ENCODE peak calls at places on chromosomes 4 and X, in nine cellular contexts. One of them, this sample, is unnamed.

GRCh38 chr4:74543247-74543670 is 98.3 kb downstream of the AREG start:
- DNase-seq in lower lobe of right lung: no peak
- DNase-seq in stomach: no peak
- DNase-seq in substantia nigra: no peak
- DNase-seq in cardiac muscle cell: no peak
- DNase-seq in left ventricle myocardium inferior: no peak
- DNase-seq in CD8-positive, alpha-beta T cell: no peak
- DNase-seq in H9: no peak
- DNase-seq in tibial artery: no peak
- DNase-seq in this sample: no peak

GRCh38 chr4:151801547-151802516 is 41.0 kb upstream of the GATB start:
- DNase-seq in lower lobe of right lung: peak
- DNase-seq in stomach: peak
- DNase-seq in substantia nigra: peak
- DNase-seq in cardiac muscle cell: no peak
- DNase-seq in left ventricle myocardium inferior: no peak
- DNase-seq in CD8-positive, alpha-beta T cell: peak
- DNase-seq in H9: peak
- DNase-seq in tibial artery: peak
- DNase-seq in this sample: peak

GRCh38 chr4:11438647-11439046 is 10.0 kb upstream of the HS3ST1 start:
- DNase-seq in lower lobe of right lung: no peak
- DNase-seq in stomach: no peak
- DNase-seq in substantia nigra: no peak
- DNase-seq in cardiac muscle cell: no peak
- DNase-seq in left ventricle myocardium inferior: no peak
- DNase-seq in CD8-positive, alpha-beta T cell: no peak
- DNase-seq in H9: no peak
- DNase-seq in tibial artery: no peak
- DNase-seq in this sample: no peak

GRCh38 chrX:40908857-40909475 is 173.6 kb upstream of the MED14 start:
- DNase-seq in lower lobe of right lung: no peak
- DNase-seq in stomach: no peak
- DNase-seq in substantia nigra: no peak
- DNase-seq in cardiac muscle cell: no peak
- DNase-seq in left ventricle myocardium inferior: no peak
- DNase-seq in CD8-positive, alpha-beta T cell: no peak
- DNase-seq in H9: no peak
- DNase-seq in tibial artery: no peak
- DNase-seq in this sample: no peak

GRCh38 chrX:150364347-150365050 is 1.4 kb downstream of the MAMLD1 start:
- DNase-seq in lower lobe of right lung: peak
- DNase-seq in stomach: no peak
- DNase-seq in substantia nigra: no peak
- DNase-seq in cardiac muscle cell: peak
- DNase-seq in left ventricle myocardium inferior: peak
- DNase-seq in CD8-positive, alpha-beta T cell: no peak
- DNase-seq in H9: peak
- DNase-seq in tibial artery: no peak
- DNase-seq in this sample: peak

GRCh38 chrX:6004529-6004928 is 224.1 kb downstream of the NLGN4X start:
- DNase-seq in lower lobe of right lung: no peak
- DNase-seq in stomach: no peak
- DNase-seq in substantia nigra: no peak
- DNase-seq in cardiac muscle cell: no peak
- DNase-seq in left ventricle myocardium inferior: no peak
- DNase-seq in CD8-positive, alpha-beta T cell: no peak
- DNase-seq in H9: no peak
- DNase-seq in tibial artery: no peak
- DNase-seq in this sample: no peak

GRCh38 chr4:16067515-16067914 is 16.3 kb downstream of the PROM1 start:
- DNase-seq in lower lobe of right lung: no peak
- DNase-seq in stomach: peak
- DNase-seq in substantia nigra: peak
- DNase-seq in cardiac muscle cell: no peak
- DNase-seq in left ventricle myocardium inferior: no peak
- DNase-seq in CD8-positive, alpha-beta T cell: no peak
- DNase-seq in H9: no peak
- DNase-seq in tibial artery: no peak
- DNase-seq in this sample: no peak

GRCh38 chr4:169627307-169627706 is 6.9 kb downstream of the CLCN3 start:
- DNase-seq in lower lobe of right lung: no peak
- DNase-seq in stomach: no peak
- DNase-seq in substantia nigra: no peak
- DNase-seq in cardiac muscle cell: no peak
- DNase-seq in left ventricle myocardium inferior: no peak
- DNase-seq in CD8-positive, alpha-beta T cell: no peak
- DNase-seq in H9: no peak
- DNase-seq in tibial artery: no peak
- DNase-seq in this sample: no peak

GRCh38 chr4:18844726-18845125 is 823.2 kb upstream of the LCORL start:
- DNase-seq in lower lobe of right lung: no peak
- DNase-seq in stomach: no peak
- DNase-seq in substantia nigra: no peak
- DNase-seq in cardiac muscle cell: no peak
- DNase-seq in left ventricle myocardium inferior: no peak
- DNase-seq in CD8-positive, alpha-beta T cell: no peak
- DNase-seq in H9: no peak
- DNase-seq in tibial artery: no peak
- DNase-seq in this sample: no peak

GRCh38 chr4:62006108-62006507 is 806.0 kb downstream of the ADGRL3 start:
- DNase-seq in lower lobe of right lung: no peak
- DNase-seq in stomach: no peak
- DNase-seq in substantia nigra: no peak
- DNase-seq in cardiac muscle cell: no peak
- DNase-seq in left ventricle myocardium inferior: no peak
- DNase-seq in CD8-positive, alpha-beta T cell: no peak
- DNase-seq in H9: peak
- DNase-seq in tibial artery: no peak
- DNase-seq in this sample: no peak

GRCh38 chr4:5631352-5632042 is 76.9 kb downstream of the EVC2 start:
- DNase-seq in lower lobe of right lung: no peak
- DNase-seq in stomach: no peak
- DNase-seq in substantia nigra: no peak
- DNase-seq in cardiac muscle cell: no peak
- DNase-seq in left ventricle myocardium inferior: no peak
- DNase-seq in CD8-positive, alpha-beta T cell: no peak
- DNase-seq in H9: no peak
- DNase-seq in tibial artery: no peak
- DNase-seq in this sample: no peak

GRCh38 chrX:727738-728621 is 97.4 kb downstream of the SHOX start:
- DNase-seq in lower lobe of right lung: no peak
- DNase-seq in stomach: no peak
- DNase-seq in substantia nigra: no peak
- DNase-seq in cardiac muscle cell: peak
- DNase-seq in left ventricle myocardium inferior: no peak
- DNase-seq in CD8-positive, alpha-beta T cell: no peak
- DNase-seq in H9: peak
- DNase-seq in tibial artery: no peak
- DNase-seq in this sample: no peak

GRCh38 chrX:15894724-15895123 is 40.1 kb upstream of the AP1S2 start:
- DNase-seq in lower lobe of right lung: no peak
- DNase-seq in stomach: no peak
- DNase-seq in substantia nigra: no peak
- DNase-seq in cardiac muscle cell: no peak
- DNase-seq in left ventricle myocardium inferior: no peak
- DNase-seq in CD8-positive, alpha-beta T cell: no peak
- DNase-seq in H9: no peak
- DNase-seq in tibial artery: no peak
- DNase-seq in this sample: no peak

GRCh38 chr4:79823148-79823763 is 249.8 kb downstream of the ANTXR2 start:
- DNase-seq in lower lobe of right lung: no peak
- DNase-seq in stomach: no peak
- DNase-seq in substantia nigra: no peak
- DNase-seq in cardiac muscle cell: no peak
- DNase-seq in left ventricle myocardium inferior: no peak
- DNase-seq in CD8-positive, alpha-beta T cell: no peak
- DNase-seq in H9: no peak
- DNase-seq in tibial artery: no peak
- DNase-seq in this sample: no peak

GRCh38 chr4:14149469-14150030 is 522.0 kb upstream of the BOD1L1 start:
- DNase-seq in lower lobe of right lung: no peak
- DNase-seq in stomach: no peak
- DNase-seq in substantia nigra: no peak
- DNase-seq in cardiac muscle cell: no peak
- DNase-seq in left ventricle myocardium inferior: no peak
- DNase-seq in CD8-positive, alpha-beta T cell: no peak
- DNase-seq in H9: no peak
- DNase-seq in tibial artery: no peak
- DNase-seq in this sample: no peak

GRCh38 chr4:128848461-128848860 is 39.0 kb downstream of the JADE1 start:
- DNase-seq in lower lobe of right lung: no peak
- DNase-seq in stomach: no peak
- DNase-seq in substantia nigra: no peak
- DNase-seq in cardiac muscle cell: no peak
- DNase-seq in left ventricle myocardium inferior: no peak
- DNase-seq in CD8-positive, alpha-beta T cell: no peak
- DNase-seq in H9: no peak
- DNase-seq in tibial artery: no peak
- DNase-seq in this sample: no peak

GRCh38 chr4:40334591-40335507 is at the start of gene CHRNA9:
- DNase-seq in lower lobe of right lung: no peak
- DNase-seq in stomach: no peak
- DNase-seq in substantia nigra: no peak
- DNase-seq in cardiac muscle cell: peak
- DNase-seq in left ventricle myocardium inferior: no peak
- DNase-seq in CD8-positive, alpha-beta T cell: no peak
- DNase-seq in H9: peak
- DNase-seq in tibial artery: no peak
- DNase-seq in this sample: no peak

GRCh38 chr4:123505077-123505456 is 108.5 kb downstream of the SPRY1 start:
- DNase-seq in lower lobe of right lung: no peak
- DNase-seq in stomach: peak
- DNase-seq in substantia nigra: no peak
- DNase-seq in cardiac muscle cell: peak
- DNase-seq in left ventricle myocardium inferior: no peak
- DNase-seq in CD8-positive, alpha-beta T cell: no peak
- DNase-seq in H9: no peak
- DNase-seq in tibial artery: no peak
- DNase-seq in this sample: no peak

GRCh38 chr4:123506311-123506685 is 109.7 kb downstream of the SPRY1 start:
- DNase-seq in lower lobe of right lung: no peak
- DNase-seq in stomach: no peak
- DNase-seq in substantia nigra: no peak
- DNase-seq in cardiac muscle cell: no peak
- DNase-seq in left ventricle myocardium inferior: no peak
- DNase-seq in CD8-positive, alpha-beta T cell: no peak
- DNase-seq in H9: peak
- DNase-seq in tibial artery: no peak
- DNase-seq in this sample: no peak

GRCh38 chr4:123501733-123502132 is 105.1 kb downstream of the SPRY1 start:
- DNase-seq in lower lobe of right lung: no peak
- DNase-seq in stomach: no peak
- DNase-seq in substantia nigra: no peak
- DNase-seq in cardiac muscle cell: no peak
- DNase-seq in left ventricle myocardium inferior: no peak
- DNase-seq in CD8-positive, alpha-beta T cell: no peak
- DNase-seq in H9: no peak
- DNase-seq in tibial artery: no peak
- DNase-seq in this sample: no peak

GRCh38 chr4:123503698-123504389 is 107.2 kb downstream of the SPRY1 start:
- DNase-seq in lower lobe of right lung: no peak
- DNase-seq in stomach: no peak
- DNase-seq in substantia nigra: no peak
- DNase-seq in cardiac muscle cell: no peak
- DNase-seq in left ventricle myocardium inferior: no peak
- DNase-seq in CD8-positive, alpha-beta T cell: no peak
- DNase-seq in H9: no peak
- DNase-seq in tibial artery: peak
- DNase-seq in this sample: no peak

GRCh38 chr4:123505457-123506310 is 109.1 kb downstream of the SPRY1 start:
- DNase-seq in lower lobe of right lung: peak
- DNase-seq in stomach: peak
- DNase-seq in substantia nigra: peak
- DNase-seq in cardiac muscle cell: peak
- DNase-seq in left ventricle myocardium inferior: peak
- DNase-seq in CD8-positive, alpha-beta T cell: no peak
- DNase-seq in H9: peak
- DNase-seq in tibial artery: peak
- DNase-seq in this sample: peak
- H3K27ac ChIP-seq in lower lobe of right lung: peak
- H3K27ac ChIP-seq in stomach: peak
- H3K27ac ChIP-seq in substantia nigra: no peak
- H3K27ac ChIP-seq in cardiac muscle cell: peak
- H3K27ac ChIP-seq in left ventricle myocardium inferior: peak
- H3K27ac ChIP-seq in CD8-positive, alpha-beta T cell: no peak
- H3K27ac ChIP-seq in H9: peak
- H3K27ac ChIP-seq in tibial artery: peak
- H3K27ac ChIP-seq in this sample: peak

DNA sequence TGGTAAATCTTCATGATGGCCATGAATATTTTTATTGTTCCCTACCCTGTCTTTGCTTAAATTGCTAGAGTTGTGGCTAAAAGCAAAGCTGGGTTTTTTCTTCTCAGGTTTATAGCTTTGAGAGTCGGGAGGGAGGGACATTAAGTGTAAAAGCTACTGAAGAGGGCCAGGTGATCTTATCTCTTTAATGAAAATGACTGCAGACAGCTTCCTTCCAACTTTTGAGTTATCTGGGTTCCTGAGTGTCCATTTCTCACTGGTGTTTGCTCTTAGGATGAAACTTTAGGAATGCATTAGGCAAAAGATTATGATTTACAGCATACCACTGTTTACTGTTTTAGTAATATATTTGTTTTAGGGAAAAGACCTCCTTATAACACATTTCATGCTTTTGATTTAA is 187.7 kb downstream of the SHROOM3 start:
- DNase-seq in lower lobe of right lung: no peak
- DNase-seq in stomach: no peak
- DNase-seq in substantia nigra: no peak
- DNase-seq in cardiac muscle cell: no peak
- DNase-seq in left ventricle myocardium inferior: no peak
- DNase-seq in CD8-positive, alpha-beta T cell: no peak
- DNase-seq in H9: no peak
- DNase-seq in tibial artery: no peak
- DNase-seq in this sample: no peak
- H3K27ac ChIP-seq in lower lobe of right lung: peak
- H3K27ac ChIP-seq in stomach: peak
- H3K27ac ChIP-seq in substantia nigra: no peak
- H3K27ac ChIP-seq in cardiac muscle cell: no peak
- H3K27ac ChIP-seq in left ventricle myocardium inferior: peak
- H3K27ac ChIP-seq in CD8-positive, alpha-beta T cell: no peak
- H3K27ac ChIP-seq in H9: no peak
- H3K27ac ChIP-seq in tibial artery: peak
- H3K27ac ChIP-seq in this sample: no peak

GRCh38 chrX:107050195-107050709 is 50.2 kb upstream of the MORC4 start:
- DNase-seq in lower lobe of right lung: no peak
- DNase-seq in stomach: no peak
- DNase-seq in substantia nigra: no peak
- DNase-seq in cardiac muscle cell: no peak
- DNase-seq in left ventricle myocardium inferior: no peak
- DNase-seq in CD8-positive, alpha-beta T cell: no peak
- DNase-seq in H9: no peak
- DNase-seq in tibial artery: no peak
- DNase-seq in this sample: no peak

GRCh38 chrX:107047622-107048021 is 47.6 kb upstream of the MORC4 start:
- DNase-seq in lower lobe of right lung: no peak
- DNase-seq in stomach: no peak
- DNase-seq in substantia nigra: no peak
- DNase-seq in cardiac muscle cell: no peak
- DNase-seq in left ventricle myocardium inferior: no peak
- DNase-seq in CD8-positive, alpha-beta T cell: no peak
- DNase-seq in H9: no peak
- DNase-seq in tibial artery: no peak
- DNase-seq in this sample: no peak
- H3K27ac ChIP-seq in lower lobe of right lung: no peak
- H3K27ac ChIP-seq in stomach: no peak
- H3K27ac ChIP-seq in substantia nigra: no peak
- H3K27ac ChIP-seq in cardiac muscle cell: no peak
- H3K27ac ChIP-seq in left ventricle myocardium inferior: no peak
- H3K27ac ChIP-seq in CD8-positive, alpha-beta T cell: no peak
- H3K27ac ChIP-seq in H9: no peak
- H3K27ac ChIP-seq in tibial artery: no peak
- H3K27ac ChIP-seq in this sample: no peak

GRCh38 chr4:153651041-153651960 is 32.8 kb upstream of the TLR2 start:
- DNase-seq in lower lobe of right lung: peak
- DNase-seq in stomach: no peak
- DNase-seq in substantia nigra: peak
- DNase-seq in cardiac muscle cell: no peak
- DNase-seq in left ventricle myocardium inferior: peak
- DNase-seq in CD8-positive, alpha-beta T cell: no peak
- DNase-seq in H9: no peak
- DNase-seq in tibial artery: peak
- DNase-seq in this sample: peak
- H3K27ac ChIP-seq in lower lobe of right lung: peak
- H3K27ac ChIP-seq in stomach: peak
- H3K27ac ChIP-seq in substantia nigra: peak
- H3K27ac ChIP-seq in cardiac muscle cell: no peak
- H3K27ac ChIP-seq in left ventricle myocardium inferior: peak
- H3K27ac ChIP-seq in CD8-positive, alpha-beta T cell: peak
- H3K27ac ChIP-seq in H9: no peak
- H3K27ac ChIP-seq in tibial artery: no peak
- H3K27ac ChIP-seq in this sample: peak